ENCODE peak calls at places on chromosomes 4 and X, in four cellular contexts. N is iris pigment epithelial cell; J is activated CD4-positive, alpha-beta T cell treated with anti-CD3 and anti-CD28 coated beads for 1 hour; P is activated T-cell treated with anti-CD3 and anti-CD28 coated beads, Interleukin-2, amount 50 U/mL, for 4 hours. O is an unnamed sample.

GRCh38 chr4:89411539-89411938 is 103.9 kb upstream of the GPRIN3 start:
- DNase-seq in N (no peak), J (no peak), P (no peak), O (no peak)

GRCh38 chr4:90537491-90537890 is 410.3 kb downstream of the CCSER1 start:
- DNase-seq in P (no peak), J (no peak), N (peak), O (no peak)

GRCh38 chr4:173243917-173244658 is 75.5 kb downstream of the GALNT7 start:
- DNase-seq in N (no peak), P (no peak), J (no peak), O (no peak)

GRCh38 chrX:70174754-70175153 is 2.5 kb upstream of the DGAT2L6 start:
- DNase-seq in P (no peak), J (no peak), N (peak), O (no peak)

GRCh38 chr4:8376361-8377102 is 64.0 kb downstream of the ACOX3 start:
- DNase-seq in N (no peak), P (no peak), J (no peak), O (peak)

GRCh38 chr4:158630893-158631292 is 40.8 kb downstream of the C4orf46 start:
- DNase-seq in J (no peak), N (peak), P (no peak), O (no peak)

GRCh38 chrX:136662104-136662503 is 14.1 kb downstream of the CD40LG start:
- DNase-seq in J (no peak), N (no peak), P (no peak), O (no peak)

GRCh38 chr4:53861856-53862610 is 202.4 kb downstream of the CHIC2 start:
- DNase-seq in J (no peak), N (peak), P (no peak), O (no peak)

GRCh38 chrX:80876877-80877276 is 67.2 kb upstream of the BRWD3 start:
- DNase-seq in N (peak), J (no peak), P (no peak), O (no peak)

GRCh38 chr4:10006236-10006603 is 15.1 kb downstream of the SLC2A9 start:
- DNase-seq in N (peak), P (no peak), J (no peak), O (no peak)

GRCh38 chrX:5869786-5870185 is 358.9 kb downstream of the NLGN4X start:
- DNase-seq in J (no peak), N (no peak), P (no peak), O (no peak)

GRCh38 chr4:1330761-1331590 is 16.0 kb upstream of the UVSSA start:
- DNase-seq in P (peak), N (no peak), J (peak), O (peak)

GRCh38 chr4:169460081-169460480 is 152.3 kb downstream of the NEK1 start:
- DNase-seq in J (no peak), N (no peak), P (no peak), O (no peak)

GRCh38 chr4:89492476-89493110 is 185.0 kb upstream of the GPRIN3 start:
- DNase-seq in J (no peak), P (no peak), N (peak), O (no peak)

GRCh38 chrX:49071877-49072711 is 1.7 kb downstream of the PRAF2 start:
- DNase-seq in J (no peak), P (no peak), N (peak), O (peak)